ENCODE peak calls at places on chromosomes 1 and 21, in seven cellular contexts. V is fibroblast of pulmonary artery; M is NCI-H446; L is lower lobe of right lung; F is ELR; U is stimulated activated CD4-positive, alpha-beta T cell treated with anti-CD3 and anti-CD28 coated beads, Interleukin-1b, Interleukin-23, amount 100 ng/mL, for 1 hour; P is NCI-H1092. I is an unnamed sample.

GRCh38 chr1:11768821-11769220 is 6.8 kb downstream of the C1orf167 start:
- DNase-seq in V (no peak), U (no peak), M (no peak), L (no peak), F (no peak), P (no peak), I (no peak)

GRCh38 chr1:7390604-7391000 is 380.5 kb upstream of the VAMP3 start:
- DNase-seq in M (no peak), L (no peak), F (no peak), U (no peak), V (no peak), P (no peak), I (no peak)

GRCh38 chr1:46690931-46691411 is 19.3 kb downstream of the TEX38 start:
- DNase-seq in L (no peak), P (no peak), U (no peak), V (no peak), M (peak), F (no peak), I (peak)

GRCh38 chr21:9008636-9009035 is 1512.7 kb upstream of the TPTE start:
- DNase-seq in L (no peak), M (no peak), V (no peak), F (no peak), U (no peak), P (no peak), I (no peak)

GRCh38 chr1:226691257-226691656 is 47.8 kb downstream of the ITPKB start:
- DNase-seq in V (no peak), F (no peak), P (no peak), U (no peak), L (no peak), M (no peak), I (no peak)

GRCh38 chr1:237045278-237046016 is 3.5 kb downstream of the RYR2 start:
- DNase-seq in P (no peak), F (no peak), U (no peak), L (no peak), V (no peak), M (no peak), I (no peak)

GRCh38 chr1:21919520-21919919 is 17.6 kb downstream of the HSPG2 start:
- DNase-seq in F (peak), V (peak), P (no peak), M (peak), U (no peak), L (no peak), I (peak)

GRCh38 chr1:119204169-119204568 is 63.7 kb upstream of the WARS2 start:
- DNase-seq in F (no peak), V (no peak), M (peak), P (no peak), U (no peak), L (no peak), I (no peak)

GRCh38 chr1:214957330-214958137 is 125.0 kb upstream of the KCNK2 start:
- DNase-seq in M (no peak), F (peak), U (no peak), L (no peak), V (peak), P (no peak), I (peak)

GRCh38 chr1:65056234-65056633 is 89.9 kb upstream of the JAK1 start:
- DNase-seq in F (no peak), V (no peak), P (no peak), M (no peak), L (no peak), U (no peak), I (no peak)

GRCh38 chr1:12177999-12178441 is 11.2 kb downstream of the TNFRSF1B start:
- DNase-seq in L (peak), M (peak), F (peak), U (peak), V (peak), P (no peak), I (peak)

GRCh38 chr1:110067957-110068645 is 2.4 kb downstream of the ALX3 start:
- DNase-seq in V (no peak), F (no peak), L (no peak), P (no peak), U (no peak), M (no peak), I (no peak)

GRCh38 chr1:53025034-53025777 is 36.8 kb upstream of the PODN start:
- DNase-seq in U (no peak), F (peak), V (peak), L (no peak), M (no peak), P (no peak), I (peak)

GRCh38 chr1:185229981-185230380 is 73.0 kb downstream of the SWT1 start:
- DNase-seq in P (no peak), V (no peak), F (no peak), L (no peak), M (no peak), U (no peak), I (no peak)

GRCh38 chr1:182229451-182229850 is 162.1 kb downstream of the GLUL start:
- DNase-seq in L (no peak), M (no peak), F (no peak), V (no peak), U (no peak), P (no peak), I (no peak)

GRCh38 chr1:220370041-220370700 is 97.9 kb upstream of the RAB3GAP2 start:
- DNase-seq in P (peak), F (peak), V (no peak), M (no peak), U (no peak), L (no peak), I (peak)

GRCh38 chr21:41390043-41390639 is 28.3 kb downstream of the MX2 start:
- DNase-seq in P (no peak), V (no peak), F (no peak), L (no peak), U (no peak), M (no peak), I (no peak)

GRCh38 chr1:234987415-234988159 is 141.1 kb downstream of the TOMM20 start:
- DNase-seq in P (no peak), F (peak), L (peak), V (peak), M (peak), U (no peak), I (peak)

GRCh38 chr1:201885531-201886075 is 3.1 kb upstream of the SHISA4 start:
- DNase-seq in L (no peak), M (no peak), P (no peak), F (peak), U (no peak), V (peak), I (peak)

GRCh38 chr1:210446479-210446878 is 117.8 kb downstream of the HHAT start:
- DNase-seq in M (no peak), U (peak), P (no peak), F (peak), V (no peak), L (no peak), I (peak)

GRCh38 chr1:10424034-10424433 is 6.2 kb upstream of the CENPS start:
- DNase-seq in P (no peak), U (no peak), M (peak), V (peak), F (peak), L (no peak), I (no peak)

GRCh38 chr1:42740756-42741580 is 932 bp upstream of the CLDN19 start:
- DNase-seq in M (no peak), V (no peak), P (no peak), F (no peak), L (no peak), U (no peak), I (no peak)

GRCh38 chr1:115330480-115331013 is 7.5 kb downstream of the NGF start:
- DNase-seq in F (peak), L (no peak), P (no peak), U (no peak), M (no peak), V (peak), I (no peak)

GRCh38 chr1:3469104-3469848 is 14.8 kb downstream of the ARHGEF16 start:
- DNase-seq in V (no peak), L (peak), P (no peak), F (no peak), M (no peak), U (no peak), I (no peak)

GRCh38 chr1:155166373-155167165 is 6.5 kb downstream of the KRTCAP2 start:
- DNase-seq in V (peak), L (no peak), P (peak), U (no peak), F (no peak), M (no peak), I (no peak)

GRCh38 chr1:184424945-184425344 is 38.1 kb downstream of the C1orf21 start:
- DNase-seq in L (no peak), U (no peak), V (no peak), P (no peak), F (no peak), M (no peak), I (no peak)

GRCh38 chr1:47533176-47534039 is 95.6 kb downstream of the FOXD2 start:
- DNase-seq in V (peak), L (peak), F (peak), M (no peak), P (peak), U (no peak), I (peak)

GRCh38 chr1:27365372-27366112 is 1.2 kb downstream of the MAP3K6 start:
- DNase-seq in M (peak), P (peak), L (peak), V (peak), F (peak), U (peak), I (peak)

GRCh38 chr1:206736878-206737728 is 33.5 kb upstream of the IL19 start:
- DNase-seq in V (no peak), P (no peak), L (no peak), F (no peak), M (no peak), U (no peak), I (no peak)

GRCh38 chr1:205594846-205595245 is 37.0 kb downstream of the ELK4 start:
- DNase-seq in M (no peak), V (no peak), L (no peak), P (no peak), F (no peak), U (no peak), I (no peak)

GRCh38 chr1:197922070-197922390 is 4.9 kb downstream of the LHX9 start:
- DNase-seq in U (no peak), F (no peak), P (no peak), L (no peak), V (no peak), M (no peak), I (no peak)

I was measured in amniotic epithelial cell.